ENCODE peak calls at places on chromosomes 16 and 17, in nine cellular contexts. One of them, this sample, is unnamed.

GRCh38 chr16:400061-400540 is 1.6 kb upstream of the DECR2 start:
- DNase-seq in COR-L47: no peak
- DNase-seq in NCI-H446: no peak
- DNase-seq in Daoy: no peak
- DNase-seq in iPS DF 6.9: no peak
- DNase-seq in AG04449: no peak
- DNase-seq in SJSA1: no peak
- DNase-seq in uterus: peak; percentile 20
- DNase-seq in bronchial epithelial cell: no peak
- DNase-seq in this sample: no peak

GRCh38 chr17:17749921-17750320 is 68.7 kb downstream of the RAI1 start:
- DNase-seq in SJSA1: no peak
- DNase-seq in bronchial epithelial cell: peak; percentile 76
- DNase-seq in uterus: no peak
- DNase-seq in COR-L47: no peak
- DNase-seq in iPS DF 6.9: peak; percentile 89
- DNase-seq in Daoy: peak; percentile 52
- DNase-seq in AG04449: no peak
- DNase-seq in NCI-H446: no peak
- DNase-seq in this sample: peak; percentile 95

GRCh38 chr17:1179635-1180433 is at the start of gene ABR:
- DNase-seq in SJSA1: no peak
- DNase-seq in bronchial epithelial cell: no peak
- DNase-seq in COR-L47: no peak
- DNase-seq in Daoy: peak; percentile 63
- DNase-seq in AG04449: no peak
- DNase-seq in iPS DF 6.9: no peak
- DNase-seq in uterus: peak; percentile 75
- DNase-seq in NCI-H446: no peak
- DNase-seq in this sample: no peak

GRCh38 chr16:15682105-15682570 is 32.1 kb downstream of the NDE1 start:
- DNase-seq in bronchial epithelial cell: peak; percentile 85
- DNase-seq in COR-L47: peak; percentile 1
- DNase-seq in NCI-H446: peak; percentile 8
- DNase-seq in SJSA1: peak; percentile 72
- DNase-seq in Daoy: peak; percentile 83
- DNase-seq in uterus: no peak
- DNase-seq in iPS DF 6.9: peak; percentile 25
- DNase-seq in AG04449: no peak
- DNase-seq in this sample: peak; percentile 20

GRCh38 chr17:77581480-77581879 is 377.0 kb upstream of the TNRC6C start:
- DNase-seq in bronchial epithelial cell: peak; percentile 83
- DNase-seq in Daoy: peak; percentile 82
- DNase-seq in SJSA1: no peak
- DNase-seq in COR-L47: no peak
- DNase-seq in uterus: no peak
- DNase-seq in NCI-H446: no peak
- DNase-seq in AG04449: no peak
- DNase-seq in iPS DF 6.9: no peak
- DNase-seq in this sample: no peak

GRCh38 chr17:8838551-8839095 is 28.9 kb downstream of the PIK3R6 start:
- DNase-seq in Daoy: no peak
- DNase-seq in NCI-H446: no peak
- DNase-seq in bronchial epithelial cell: no peak
- DNase-seq in COR-L47: no peak
- DNase-seq in iPS DF 6.9: no peak
- DNase-seq in SJSA1: no peak
- DNase-seq in AG04449: no peak
- DNase-seq in uterus: no peak
- DNase-seq in this sample: no peak

GRCh38 chr16:30985401-30986128 is 558 bp downstream of the HSD3B7 start:
- DNase-seq in Daoy: peak; percentile 61
- DNase-seq in AG04449: no peak
- DNase-seq in uterus: peak; percentile 37
- DNase-seq in bronchial epithelial cell: peak; percentile 39
- DNase-seq in NCI-H446: peak; percentile 28
- DNase-seq in COR-L47: peak; percentile 70
- DNase-seq in iPS DF 6.9: no peak
- DNase-seq in SJSA1: no peak
- DNase-seq in this sample: no peak

GRCh38 chr16:6897910-6898475 is 434.7 kb upstream of the RBFOX1 start:
- DNase-seq in bronchial epithelial cell: no peak
- DNase-seq in SJSA1: no peak
- DNase-seq in AG04449: no peak
- DNase-seq in uterus: no peak
- DNase-seq in Daoy: no peak
- DNase-seq in COR-L47: no peak
- DNase-seq in NCI-H446: no peak
- DNase-seq in iPS DF 6.9: no peak
- DNase-seq in this sample: no peak

GRCh38 chr17:82441686-82442487 is 8.7 kb downstream of the CYBC1 start:
- DNase-seq in iPS DF 6.9: no peak
- DNase-seq in bronchial epithelial cell: no peak
- DNase-seq in SJSA1: no peak
- DNase-seq in uterus: no peak
- DNase-seq in NCI-H446: no peak
- DNase-seq in Daoy: no peak
- DNase-seq in COR-L47: no peak
- DNase-seq in AG04449: no peak
- DNase-seq in this sample: no peak

GRCh38 chr16:17313085-17313611 is 157.6 kb downstream of the XYLT1 start:
- DNase-seq in iPS DF 6.9: no peak
- DNase-seq in SJSA1: no peak
- DNase-seq in AG04449: peak; percentile 46
- DNase-seq in Daoy: peak; percentile 8
- DNase-seq in NCI-H446: peak; percentile 13
- DNase-seq in COR-L47: no peak
- DNase-seq in uterus: peak; percentile 85
- DNase-seq in bronchial epithelial cell: no peak
- DNase-seq in this sample: no peak

GRCh38 chr17:2064980-2065785 is 10.3 kb downstream of the HIC1 start:
- DNase-seq in bronchial epithelial cell: peak; percentile 42
- DNase-seq in SJSA1: peak; percentile 90
- DNase-seq in iPS DF 6.9: no peak
- DNase-seq in AG04449: no peak
- DNase-seq in COR-L47: no peak
- DNase-seq in Daoy: peak; percentile 83
- DNase-seq in uterus: no peak
- DNase-seq in NCI-H446: no peak
- DNase-seq in this sample: no peak

GRCh38 chr17:42706732-42707131 is 24.4 kb downstream of the CNTNAP1 start:
- DNase-seq in AG04449: no peak
- DNase-seq in NCI-H446: no peak
- DNase-seq in SJSA1: no peak
- DNase-seq in bronchial epithelial cell: no peak
- DNase-seq in Daoy: no peak
- DNase-seq in uterus: no peak
- DNase-seq in iPS DF 6.9: no peak
- DNase-seq in COR-L47: no peak
- DNase-seq in this sample: no peak

GRCh38 chr17:72852267-72852945 is 240.1 kb downstream of the SLC39A11 start:
- DNase-seq in NCI-H446: no peak
- DNase-seq in SJSA1: no peak
- DNase-seq in uterus: no peak
- DNase-seq in Daoy: no peak
- DNase-seq in COR-L47: no peak
- DNase-seq in bronchial epithelial cell: no peak
- DNase-seq in AG04449: no peak
- DNase-seq in iPS DF 6.9: no peak
- DNase-seq in this sample: no peak

GRCh38 chr16:10987361-10988163 is 43.2 kb downstream of the CLEC16A start:
- DNase-seq in SJSA1: no peak
- DNase-seq in NCI-H446: no peak
- DNase-seq in iPS DF 6.9: no peak
- DNase-seq in AG04449: no peak
- DNase-seq in uterus: no peak
- DNase-seq in Daoy: no peak
- DNase-seq in COR-L47: no peak
- DNase-seq in bronchial epithelial cell: no peak
- DNase-seq in this sample: no peak

This sample was measured in iPS DF 19.7.